ENCODE peak calls at places on chromosomes 1 and 21, in eight cellular contexts. Y is H1, O is adrenal gland, E is lower leg skin, U is testis, M is GM12891, B is sigmoid colon, R is tibial nerve. F is an unnamed sample.
A peak's percentile ranks its signal among the peaks of the same experiment; 100 is the strongest.

GRCh38 chr1:58664881-58665280 is 35.0 kb downstream of the MYSM1 start:
- DNase-seq in Y (no peak), O (no peak), E (no peak), U (no peak), M (no peak), B (no peak), R (no peak), F (no peak)

GRCh38 chr1:78553859-78554258 is 63.1 kb downstream of the PTGFR start:
- DNase-seq in Y (no peak), O (no peak), E (no peak), U (no peak), M (no peak), B (no peak), R (no peak), F (no peak)

GRCh38 chr1:186858923-186859322 is 30.2 kb downstream of the PLA2G4A start:
- DNase-seq in Y (no peak), O (no peak), E (no peak), U (peak; percentile 71), M (no peak), B (peak; percentile 67), R (no peak), F (no peak)

GRCh38 chr1:182725264-182725965 is 41.0 kb upstream of the RGS8 start:
- DNase-seq in Y (no peak), O (no peak), E (no peak), U (no peak), M (no peak), B (peak; percentile 66), R (no peak), F (no peak)

GRCh38 chr1:86695400-86695799 is 9.0 kb upstream of the SH3GLB1 start:
- DNase-seq in Y (no peak), O (no peak), E (no peak), U (no peak), M (no peak), B (no peak), R (no peak), F (no peak)

GRCh38 chr1:240831191-240831631 is 219.3 kb upstream of the GREM2 start:
- DNase-seq in Y (no peak), O (no peak), E (no peak), U (no peak), M (no peak), B (no peak), R (no peak), F (no peak)

GRCh38 chr1:78607334-78607927 is 12.8 kb upstream of the IFI44L start:
- DNase-seq in Y (no peak), O (no peak), E (no peak), U (no peak), M (no peak), B (no peak), R (peak; percentile 29), F (peak; percentile 7)

GRCh38 chr1:210586785-210587184 is 258.1 kb downstream of the HHAT start:
- DNase-seq in Y (no peak), O (no peak), E (no peak), U (no peak), M (no peak), B (no peak), R (no peak), F (no peak)

GRCh38 chr1:46517010-46517600 is 27.5 kb downstream of the DMBX1 start:
- DNase-seq in Y (peak; percentile 74), O (no peak), E (peak; percentile 92), U (no peak), M (no peak), B (no peak), R (no peak), F (no peak)

GRCh38 chr1:156461141-156461540 is 39.4 kb downstream of the MEF2D start:
- DNase-seq in Y (no peak), O (no peak), E (no peak), U (no peak), M (no peak), B (no peak), R (no peak), F (no peak)

GRCh38 chr1:99737016-99737415 is 29.4 kb downstream of the FRRS1 start:
- DNase-seq in Y (no peak), O (peak; percentile 63), E (no peak), U (peak; percentile 30), M (no peak), B (no peak), R (peak; percentile 28), F (peak; percentile 21)

GRCh38 chr1:94698341-94698740 is 121.8 kb upstream of the SLC44A3 start:
- DNase-seq in Y (no peak), O (no peak), E (no peak), U (no peak), M (no peak), B (no peak), R (no peak), F (no peak)

GRCh38 chr1:246413430-246413829 is 93.6 kb downstream of the SMYD3 start:
- DNase-seq in Y (no peak), O (no peak), E (no peak), U (no peak), M (no peak), B (no peak), R (no peak), F (peak; percentile 18)

GRCh38 chr21:27803571-27803970 is 836.7 kb upstream of the ADAMTS5 start:
- DNase-seq in Y (no peak), O (no peak), E (no peak), U (no peak), M (no peak), B (no peak), R (no peak), F (no peak)

DNA sequence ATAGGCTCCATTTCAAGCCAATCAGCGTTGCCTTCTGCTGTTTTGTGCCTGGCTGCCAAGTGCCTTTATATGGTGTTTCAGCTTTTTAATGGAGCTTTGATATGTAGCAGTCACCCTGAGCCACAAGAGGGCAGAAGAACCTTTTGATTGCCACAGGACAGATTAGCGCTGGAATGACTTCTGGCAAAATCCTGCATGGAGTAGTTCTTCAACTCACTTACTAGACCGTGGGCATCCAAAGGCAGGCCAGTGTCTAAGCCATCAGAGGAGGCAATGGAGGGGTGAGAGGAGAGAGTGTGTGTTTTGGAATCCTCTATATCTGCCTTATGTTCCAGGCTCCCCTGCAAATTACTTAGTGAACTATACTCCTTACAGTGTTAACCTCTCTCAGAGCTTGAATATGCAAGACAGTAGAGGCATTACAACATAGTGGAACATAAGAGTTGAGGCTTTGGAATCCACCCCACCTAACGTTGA is 56.2 kb downstream of the ST3GAL3 start:
- DNase-seq in Y (peak; percentile 39), O (peak; percentile 89), E (peak; percentile 89), U (peak; percentile 88), M (peak; percentile 34), B (peak; percentile 88), R (peak; percentile 88), F (peak; percentile 85)
- TF ChIP-seq POLR2A in Y (no peak), O (no peak), E (no peak), U (no peak), M (no peak), B (no peak), R (no peak), F (no peak)

GRCh38 chr1:69553726-69554125 is 14.0 kb upstream of the LRRC7 start:
- DNase-seq in Y (no peak), O (no peak), E (no peak), U (no peak), M (no peak), B (no peak), R (no peak), F (no peak)

GRCh38 chr1:69551476-69552324 is 16.0 kb upstream of the LRRC7 start:
- DNase-seq in Y (no peak), O (no peak), E (no peak), U (no peak), M (no peak), B (no peak), R (no peak), F (no peak)
- TF ChIP-seq POLR2A in Y (no peak), O (no peak), E (no peak), U (no peak), M (no peak), B (no peak), R (no peak), F (no peak)

DNA sequence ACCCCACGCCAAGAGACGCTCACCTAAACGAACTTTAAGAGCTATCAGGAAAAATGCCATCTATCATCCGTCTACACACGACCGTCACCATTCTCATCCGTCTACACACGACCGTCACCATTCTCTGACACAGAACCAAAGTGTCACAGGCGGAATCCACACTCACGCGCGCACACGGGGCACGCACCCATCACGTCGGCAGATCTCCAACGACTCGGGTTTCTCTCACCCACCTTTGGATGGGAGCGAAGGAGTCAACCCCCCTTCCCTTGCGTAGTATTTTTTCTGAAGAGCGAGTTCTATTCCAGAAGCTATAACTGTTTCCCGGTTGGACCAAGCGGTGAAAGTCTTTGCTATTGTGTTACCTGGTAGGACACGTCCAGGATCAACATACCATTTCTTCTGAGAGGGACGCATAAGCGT is 937 bp downstream of the DUSP10 start:
- DNase-seq in Y (no peak), O (peak; percentile 11), E (peak; percentile 85), U (no peak), M (no peak), B (peak; percentile 68), R (peak; percentile 35), F (peak; percentile 42)
- TF ChIP-seq POLR2A in Y (no peak), O (no peak), E (no peak), U (no peak), M (no peak), B (no peak), R (no peak), F (no peak)

GRCh38 chr1:155070721-155071556 is 7.4 kb downstream of the EFNA4 start:
- DNase-seq in Y (no peak), O (peak; percentile 84), E (peak; percentile 94), U (peak; percentile 90), M (peak; percentile 85), B (peak; percentile 90), R (peak; percentile 45), F (peak; percentile 93)
- TF ChIP-seq POLR2A in Y (no peak), O (no peak), E (no peak), U (no peak), M (no peak), B (no peak), R (peak; percentile 29), F (no peak)

DNA sequence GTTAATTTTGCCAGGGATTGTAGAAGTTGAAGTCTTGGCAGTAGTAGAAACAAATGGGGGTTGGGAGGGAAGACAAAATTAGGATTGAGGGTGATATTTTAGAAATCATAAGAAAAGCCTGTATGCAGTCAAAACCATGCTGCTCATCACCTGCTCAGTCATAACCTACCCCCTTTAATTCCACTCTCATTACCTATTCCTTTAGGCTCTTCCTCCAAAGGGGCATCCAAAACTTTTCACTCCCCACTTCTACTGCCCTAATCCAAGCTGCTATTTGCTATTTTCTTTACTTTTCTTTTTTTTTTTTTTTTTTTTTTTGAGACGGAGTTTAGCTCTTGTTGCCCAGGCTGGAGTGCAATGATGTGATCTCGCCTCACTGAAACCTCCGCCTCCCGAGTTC is 11.5 kb downstream of the H3-3A start:
- DNase-seq in Y (no peak), O (no peak), E (no peak), U (no peak), M (no peak), B (no peak), R (no peak), F (no peak)
- TF ChIP-seq POLR2A in Y (peak; percentile 82), O (no peak), E (no peak), U (no peak), M (no peak), B (no peak), R (no peak), F (no peak)

GRCh38 chr1:26862781-26863676 is at the start of gene SFN:
- DNase-seq in Y (peak; percentile 84), O (no peak), E (peak; percentile 92), U (no peak), M (no peak), B (no peak), R (no peak), F (no peak)
- TF ChIP-seq POLR2A in Y (no peak), O (no peak), E (no peak), U (no peak), M (no peak), B (no peak), R (no peak), F (no peak)

GRCh38 chr1:200917291-200917817 is 22.7 kb downstream of the INAVA start:
- DNase-seq in Y (no peak), O (no peak), E (no peak), U (no peak), M (no peak), B (peak; percentile 14), R (no peak), F (no peak)
- TF ChIP-seq POLR2A in Y (no peak), O (no peak), E (no peak), U (no peak), M (no peak), B (no peak), R (no peak), F (no peak)

F was measured in erythroblast.